ENCODE peak calls at places on chromosomes 13 and 19, in six cellular contexts. G is body of pancreas, Z is upper lobe of left lung, W is IMR-90, U is GM23338, M is lower leg skin. S is an unnamed sample.

GRCh38 chr13:35857769-35858168 is 273.4 kb downstream of the DCLK1 start:
- DNase-seq in W (peak), M (no peak), G (no peak), Z (no peak), U (peak), S (no peak)

GRCh38 chr19:57830071-57830602 is at the start of gene ZNF587B:
- DNase-seq in M (peak), Z (no peak), W (peak), U (peak), G (peak), S (peak)

GRCh38 chr13:80584785-80585184 is 243.9 kb upstream of the SPRY2 start:
- DNase-seq in Z (no peak), W (no peak), M (no peak), G (no peak), U (peak), S (no peak)

GRCh38 chr19:40217027-40217810 is 965 bp downstream of the TTC9B start:
- DNase-seq in W (no peak), M (no peak), Z (peak), U (peak), G (peak), S (no peak)

GRCh38 chr19:45632468-45633196 is 6.6 kb downstream of the EML2 start:
- DNase-seq in W (peak), Z (peak), M (peak), U (peak), G (peak), S (no peak)

GRCh38 chr19:38394488-38394887 is 6.0 kb downstream of the SPRED3 start:
- DNase-seq in W (no peak), M (no peak), U (peak), Z (peak), G (no peak), S (no peak)

GRCh38 chr13:95494082-95494681 is 58.3 kb upstream of the CLDN10 start:
- DNase-seq in U (peak), G (peak), W (peak), M (no peak), Z (no peak), S (no peak)

GRCh38 chr19:15583346-15583745 is 31.7 kb upstream of the CYP4F8 start:
- DNase-seq in Z (peak), U (no peak), M (peak), G (no peak), W (no peak), S (no peak)

GRCh38 chr19:35670686-35671085 is 4.4 kb downstream of the UPK1A start:
- DNase-seq in Z (no peak), M (no peak), W (no peak), U (no peak), G (no peak), S (no peak)

GRCh38 chr13:38763446-38764381 is 76.8 kb downstream of the FREM2 start:
- DNase-seq in W (peak), Z (no peak), U (peak), M (no peak), G (peak), S (no peak)

GRCh38 chr19:7904074-7905020 is 670 bp downstream of the MAP2K7 start:
- DNase-seq in M (no peak), W (no peak), Z (peak), G (peak), U (peak), S (peak)

GRCh38 chr19:17448190-17448967 is at the start of gene TMEM221:
- DNase-seq in U (peak), M (peak), Z (peak), G (peak), W (no peak), S (no peak)

GRCh38 chr13:20270163-20270865 is 38.2 kb upstream of the GJB6 start:
- DNase-seq in W (no peak), Z (no peak), G (no peak), U (no peak), M (peak), S (no peak)

GRCh38 chr19:56136362-56136761 is 4.7 kb upstream of the ZNF444 start:
- DNase-seq in G (no peak), Z (no peak), W (no peak), U (peak), M (no peak), S (no peak)

GRCh38 chr19:34128558-34129250 is 43.6 kb upstream of the LSM14A start:
- DNase-seq in G (no peak), M (peak), U (no peak), Z (no peak), W (no peak), S (no peak)

GRCh38 chr19:14554382-14554812 is 17.5 kb downstream of the NDUFB7 start:
- DNase-seq in Z (no peak), U (peak), W (no peak), M (no peak), G (peak), S (no peak)

GRCh38 chr13:41577437-41577836 is 120.1 kb downstream of the RGCC start:
- DNase-seq in G (no peak), W (peak), M (peak), U (no peak), Z (no peak), S (no peak)

GRCh38 chr13:29174093-29174492 is 354.0 kb downstream of the MTUS2 start:
- DNase-seq in G (no peak), W (no peak), Z (no peak), M (no peak), U (no peak), S (no peak)

GRCh38 chr13:113060557-113061270 is 44.9 kb upstream of the F7 start:
- DNase-seq in G (no peak), U (no peak), Z (peak), M (no peak), W (no peak), S (peak)

DNA sequence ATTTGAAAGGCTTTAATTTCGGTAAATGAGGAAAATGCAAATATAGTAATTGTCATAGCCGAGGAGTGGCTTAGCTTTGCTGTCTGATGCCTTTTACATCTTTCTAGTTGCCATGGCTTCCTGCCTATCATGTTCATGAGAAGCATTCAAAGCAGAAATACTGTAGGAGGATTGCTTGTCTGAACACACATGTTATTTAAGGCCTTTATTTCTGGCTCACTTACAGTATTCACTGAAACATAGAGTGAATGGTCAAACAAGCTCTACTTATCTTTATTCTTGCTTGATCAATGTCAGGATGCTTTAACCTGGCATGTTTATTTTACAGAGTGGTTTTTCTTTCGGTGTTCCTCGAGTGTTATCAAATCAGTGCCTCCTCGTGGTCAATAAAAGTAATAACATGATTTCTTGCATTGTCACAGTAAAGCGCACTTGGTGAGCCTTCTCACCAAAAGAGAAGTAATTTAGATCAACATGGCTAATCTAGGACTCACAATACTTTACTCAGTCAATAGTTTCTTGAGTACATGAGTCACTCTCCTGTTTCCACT is 73.5 kb upstream of the PCDH17 start:
- DNase-seq in U (peak), W (no peak), G (no peak), Z (no peak), M (no peak), S (no peak)
- TF ChIP-seq CTCF in U (peak), W (no peak), G (no peak), Z (no peak), M (no peak), S (no peak)

GRCh38 chr19:50312967-50313811 is 16.0 kb downstream of the KCNC3 start:
- DNase-seq in G (no peak), U (peak), Z (no peak), W (no peak), M (no peak), S (no peak)

GRCh38 chr19:50314724-50315700 is 14.2 kb downstream of the KCNC3 start:
- DNase-seq in M (no peak), W (no peak), Z (peak), U (peak), G (no peak), S (no peak)

GRCh38 chr19:50315773-50316448 is 13.3 kb downstream of the KCNC3 start:
- DNase-seq in Z (no peak), G (no peak), U (peak), M (no peak), W (no peak), S (no peak)

GRCh38 chr19:50311723-50312635 is 17.2 kb downstream of the KCNC3 start:
- DNase-seq in G (no peak), M (no peak), Z (peak), U (peak), W (no peak), S (no peak)

DNA sequence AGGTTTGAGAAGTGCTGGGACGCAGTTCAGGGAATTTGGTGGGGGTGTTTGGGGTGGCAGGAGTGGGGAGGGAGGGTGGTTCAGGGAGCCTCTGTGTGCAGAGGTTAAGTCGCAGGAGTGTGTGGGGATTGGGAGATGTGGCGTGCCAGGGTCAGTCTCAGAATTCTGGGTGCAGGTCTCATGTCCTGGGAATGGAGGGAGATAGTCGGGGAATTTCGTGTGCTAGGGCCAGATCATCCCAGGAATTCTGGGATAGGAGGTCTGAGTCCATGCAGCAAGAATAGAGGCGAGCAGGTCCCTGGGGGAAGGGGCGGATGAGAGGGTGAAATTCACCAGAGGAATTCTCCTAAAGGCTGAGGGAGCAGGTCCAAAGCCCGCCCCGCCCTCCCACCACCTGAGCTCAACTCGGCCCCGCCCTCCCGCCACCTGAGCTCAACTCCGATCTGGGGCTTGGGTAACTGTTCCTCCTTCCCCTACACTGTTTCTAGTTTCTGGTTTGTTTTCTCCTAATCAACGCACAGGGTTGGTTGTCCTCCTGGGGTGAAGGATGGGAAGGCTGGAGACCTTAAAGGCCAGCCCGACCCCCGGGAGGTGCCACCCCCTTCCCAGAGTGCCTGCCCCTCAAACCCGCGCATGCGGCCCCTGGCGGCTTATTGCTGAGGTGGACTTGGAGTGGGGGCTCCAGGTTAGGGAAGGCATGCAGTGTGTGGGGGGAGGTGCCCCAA is 15.2 kb downstream of the KCNC3 start:
- DNase-seq in G (no peak), W (no peak), M (no peak), U (peak), Z (peak), S (no peak)
- TF ChIP-seq CTCF in G (no peak), W (no peak), M (no peak), U (peak), Z (no peak), S (no peak)

GRCh38 chr13:85812282-85812681 is 13.1 kb upstream of the SLITRK6 start:
- DNase-seq in Z (no peak), M (no peak), U (no peak), W (no peak), G (no peak), S (no peak)

GRCh38 chr13:85819513-85819912 is 20.3 kb upstream of the SLITRK6 start:
- DNase-seq in Z (no peak), M (no peak), W (no peak), U (no peak), G (no peak), S (no peak)

GRCh38 chr13:85816413-85816812 is 17.2 kb upstream of the SLITRK6 start:
- DNase-seq in M (no peak), U (no peak), G (no peak), W (no peak), Z (no peak), S (no peak)
- TF ChIP-seq CTCF in M (no peak), U (peak), G (no peak), W (peak), Z (no peak), S (no peak)

GRCh38 chr13:114236224-114236623 is 1.5 kb downstream of the CDC16 start:
- DNase-seq in W (no peak), U (no peak), Z (no peak), M (no peak), G (no peak), S (no peak)

GRCh38 chr13:114234266-114234644 is 442 bp upstream of the CDC16 start:
- DNase-seq in U (peak), Z (no peak), M (no peak), W (no peak), G (no peak), S (no peak)

GRCh38 chr13:114235697-114236096 is 1.0 kb downstream of the CDC16 start:
- DNase-seq in W (no peak), Z (no peak), M (no peak), G (no peak), U (no peak), S (no peak)

GRCh38 chr13:114234645-114235421 is at the start of gene CDC16:
- DNase-seq in M (peak), G (peak), Z (peak), U (peak), W (peak), S (peak)

DNA sequence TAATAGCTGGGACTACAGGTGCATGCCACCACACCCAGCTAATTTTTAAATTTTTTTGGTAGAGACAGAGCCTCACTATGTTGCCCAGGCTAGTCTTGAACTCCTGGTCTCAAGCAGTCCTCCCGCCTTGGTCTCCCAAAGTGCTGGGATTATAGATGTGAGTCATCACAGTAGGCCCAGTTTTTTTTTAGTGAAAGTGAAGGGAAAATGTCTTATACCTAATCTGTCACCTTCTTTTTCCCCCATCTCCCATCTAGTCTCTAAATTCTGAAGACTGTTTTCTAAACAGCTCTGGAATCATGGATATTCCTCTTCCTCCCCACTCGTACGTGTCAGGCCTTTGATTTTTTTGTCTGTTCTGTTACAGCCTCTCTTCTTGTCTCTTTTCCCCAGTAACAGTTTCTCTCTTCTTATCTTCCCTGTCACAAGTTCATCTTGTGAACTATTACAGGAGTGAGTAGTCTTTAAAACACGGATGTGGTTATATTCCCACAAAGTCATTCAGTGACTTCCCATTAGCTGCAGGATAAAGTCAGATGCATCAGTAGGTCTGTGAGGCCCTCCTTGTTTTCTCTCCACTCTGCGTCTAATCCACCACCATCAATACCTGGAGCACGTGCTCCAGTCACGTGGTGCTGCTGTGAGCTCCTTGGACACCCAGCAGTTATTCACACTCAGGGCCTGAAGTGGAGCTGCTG is 2.9 kb downstream of the CDC16 start:
- DNase-seq in Z (no peak), U (no peak), M (no peak), G (no peak), W (no peak), S (no peak)
- TF ChIP-seq CTCF in Z (no peak), U (no peak), M (no peak), G (no peak), W (no peak), S (no peak)

GRCh38 chr19:30799854-30800755 is 427.9 kb downstream of the ZNF536 start:
- DNase-seq in W (no peak), Z (peak), G (peak), M (peak), U (peak), S (no peak)
- TF ChIP-seq CTCF in W (peak), Z (peak), G (peak), M (no peak), U (peak), S (peak)

GRCh38 chr13:23770428-23770827 is 118.8 kb downstream of the MIPEP start:
- DNase-seq in Z (no peak), M (no peak), W (no peak), G (no peak), U (peak), S (no peak)
- TF ChIP-seq CTCF in Z (no peak), M (no peak), W (no peak), G (no peak), U (peak), S (no peak)

GRCh38 chr13:43195551-43195950 is 172.2 kb downstream of the DNAJC15 start:
- DNase-seq in W (no peak), M (no peak), G (no peak), Z (no peak), U (peak), S (no peak)
- TF ChIP-seq CTCF in W (peak), M (no peak), G (no peak), Z (no peak), U (peak), S (no peak)

DNA sequence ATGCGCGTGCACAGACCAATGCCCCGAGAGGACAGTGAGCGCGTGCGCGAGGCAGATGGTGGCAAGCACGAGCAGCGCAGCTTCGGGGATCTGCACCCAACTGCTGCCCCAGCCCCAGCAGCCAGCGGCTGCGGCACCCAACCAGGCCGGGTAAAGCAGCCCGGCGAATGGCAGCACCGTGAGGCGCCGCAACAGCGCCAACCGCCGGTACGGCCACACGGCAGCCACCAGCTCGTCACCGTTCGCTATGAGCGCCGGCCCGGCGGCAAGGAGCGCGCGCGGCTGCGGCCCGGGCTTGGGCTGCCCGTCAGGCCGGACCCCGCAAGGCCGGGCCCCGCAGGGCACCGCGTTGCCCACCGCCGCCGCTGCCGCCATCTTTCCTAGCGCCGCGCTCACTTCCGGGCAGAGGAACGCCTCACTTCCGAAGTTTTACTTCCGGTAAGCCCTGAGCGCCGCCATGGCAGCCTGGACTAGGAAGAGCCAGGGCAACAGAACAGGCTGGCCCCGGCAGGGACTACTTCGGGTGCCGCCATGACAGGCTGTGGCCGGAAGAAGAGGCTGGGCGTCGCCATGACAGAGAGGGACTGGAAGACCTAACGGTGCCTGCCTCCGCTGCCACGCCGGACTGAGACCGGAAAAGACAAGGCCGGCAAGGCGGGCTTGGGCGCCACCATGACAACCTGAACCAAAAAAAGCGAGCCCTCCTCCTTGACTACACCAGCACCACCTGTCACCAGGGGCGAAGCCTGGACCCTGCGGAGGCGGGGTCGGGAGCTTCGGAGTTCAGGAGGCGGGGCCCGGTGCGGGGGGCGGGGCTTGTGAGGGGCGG is at the start of gene ATP13A1:
- DNase-seq in W (peak), U (peak), Z (peak), G (peak), M (peak), S (peak)
- TF ChIP-seq CTCF in W (no peak), U (no peak), Z (no peak), G (no peak), M (no peak), S (peak)

DNA sequence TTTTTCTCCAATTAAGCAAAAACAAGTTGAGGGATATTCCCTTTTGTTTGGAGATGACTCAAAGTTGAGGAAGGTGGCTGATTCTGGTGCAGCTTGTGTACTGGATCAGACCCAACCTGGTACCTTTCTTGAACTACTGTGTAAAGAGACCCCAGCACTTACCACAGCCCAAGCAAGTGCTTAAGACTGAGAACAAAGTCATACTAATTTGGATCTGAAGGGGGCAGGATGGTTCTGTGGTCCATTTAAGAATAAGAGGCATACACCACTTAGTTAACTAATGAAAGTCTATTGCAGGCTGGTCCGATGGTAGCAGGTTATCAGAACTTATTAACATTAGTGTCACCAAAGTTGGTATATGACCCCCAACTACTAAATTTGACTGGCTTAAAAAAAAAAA is 6.3 kb downstream of the THSD1 start:
- DNase-seq in W (peak), Z (no peak), M (no peak), G (no peak), U (peak), S (no peak)
- TF ChIP-seq CTCF in W (peak), Z (no peak), M (no peak), G (no peak), U (peak), S (no peak)

DNA sequence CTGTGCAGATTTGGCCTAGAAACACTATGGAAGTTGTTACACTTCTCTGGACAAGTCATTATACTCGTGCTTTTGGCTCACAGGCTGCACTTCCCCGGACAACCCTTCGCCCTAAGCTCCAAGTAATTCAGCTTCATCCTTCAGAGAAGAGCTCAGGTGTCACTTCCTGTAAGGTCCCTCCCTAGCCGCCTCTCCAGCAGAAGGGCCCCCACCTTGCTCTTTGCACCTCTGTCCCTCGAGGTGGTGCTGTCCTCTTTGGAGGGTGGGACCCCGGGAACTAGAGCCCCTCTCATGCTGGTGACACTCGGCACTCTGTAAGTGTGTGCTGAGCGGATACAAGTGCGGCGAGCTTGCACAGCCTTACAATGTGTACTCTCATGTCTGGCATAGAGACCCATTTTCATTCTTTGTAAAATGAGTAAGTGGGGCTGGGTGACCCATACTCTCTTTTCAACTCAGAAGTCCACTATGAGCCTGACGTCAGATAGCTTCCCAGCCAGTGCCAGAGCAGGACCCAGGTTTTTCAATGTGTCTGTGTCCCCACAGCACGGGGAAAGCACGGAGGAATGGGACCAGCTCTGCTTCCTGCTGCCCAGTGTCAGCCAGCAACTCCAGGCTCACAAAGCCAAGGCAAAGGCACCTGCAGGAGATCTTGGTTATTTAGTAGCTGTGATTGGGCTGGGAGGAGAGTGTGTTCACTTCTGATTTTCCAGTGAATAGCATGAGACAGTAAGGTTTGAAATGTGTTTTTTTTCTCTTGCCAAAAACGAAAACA is 26.9 kb downstream of the CHAMP1 start:
- DNase-seq in M (no peak), U (peak), Z (no peak), W (no peak), G (no peak), S (no peak)
- TF ChIP-seq CTCF in M (no peak), U (no peak), Z (no peak), W (no peak), G (no peak), S (no peak)